ENCODE peak calls at places on chromosomes 7 and 10, in seven cellular contexts. S is mucosa of descending colon, H is foreskin fibroblast, Q is psoas muscle, F is thoracic aorta, X is fibroblast of lung, P is GM12865. V is an unnamed sample.
A peak's percentile ranks its signal among the peaks of the same experiment; 100 is the strongest.

GRCh38 chr10:72625608-72626443 is at the start of gene MICU1:
- DNase-seq in S (peak; percentile 96), H (peak; percentile 98), Q (peak; percentile 96), F (peak; percentile 94), X (peak; percentile 90), P (peak; percentile 95), V (peak; percentile 91)

GRCh38 chr10:70174058-70174741 is 3.9 kb upstream of the SAR1A start:
- DNase-seq in S (no peak), H (no peak), Q (no peak), F (no peak), X (no peak), P (peak; percentile 51), V (no peak)

GRCh38 chr10:132030898-132031463 is 34.8 kb upstream of the JAKMIP3 start:
- DNase-seq in S (no peak), H (no peak), Q (no peak), F (no peak), X (no peak), P (no peak), V (no peak)

GRCh38 chr7:3495957-3496356 is 194.9 kb downstream of the SDK1 start:
- DNase-seq in S (no peak), H (no peak), Q (no peak), F (no peak), X (no peak), P (no peak), V (no peak)

GRCh38 chr10:84026821-84027257 is 112.5 kb upstream of the GHITM start:
- DNase-seq in S (no peak), H (peak; percentile 0), Q (no peak), F (no peak), X (no peak), P (peak; percentile 28), V (peak; percentile 17)

GRCh38 chr10:3172081-3172445 is 519 bp downstream of the PITRM1 start:
- DNase-seq in S (no peak), H (peak; percentile 81), Q (no peak), F (no peak), X (peak; percentile 73), P (no peak), V (no peak)

GRCh38 chr7:47213276-47213675 is 368.6 kb downstream of the TNS3 start:
- DNase-seq in S (no peak), H (no peak), Q (no peak), F (no peak), X (no peak), P (no peak), V (no peak)

GRCh38 chr10:79244841-79245504 is 102.3 kb upstream of the PPIF start:
- DNase-seq in S (no peak), H (no peak), Q (no peak), F (no peak), X (no peak), P (peak; percentile 93), V (peak; percentile 77)

GRCh38 chr10:120949511-120950102 is 98.4 kb downstream of the WDR11 start:
- DNase-seq in S (peak; percentile 44), H (peak; percentile 8), Q (no peak), F (no peak), X (no peak), P (no peak), V (no peak)

GRCh38 chr7:143882611-143883078 is 19.3 kb downstream of the TCAF1 start:
- DNase-seq in S (peak; percentile 66), H (peak; percentile 84), Q (peak; percentile 76), F (no peak), X (peak; percentile 69), P (no peak), V (peak; percentile 49)

GRCh38 chr10:119595715-119596515 is 849 bp downstream of the TIAL1 start:
- DNase-seq in S (peak; percentile 73), H (peak; percentile 68), Q (peak; percentile 52), F (no peak), X (peak; percentile 40), P (peak; percentile 61), V (peak; percentile 52)

GRCh38 chr7:42456756-42457276 is 219.8 kb upstream of the GLI3 start:
- DNase-seq in S (no peak), H (no peak), Q (no peak), F (no peak), X (no peak), P (no peak), V (no peak)

GRCh38 chr10:88115968-88116367 is 252.5 kb downstream of the PTEN start:
- DNase-seq in S (no peak), H (peak; percentile 74), Q (no peak), F (no peak), X (no peak), P (peak; percentile 14), V (no peak)

GRCh38 chr7:131525820-131526219 is 30.6 kb downstream of the PODXL start:
- DNase-seq in S (no peak), H (no peak), Q (no peak), F (no peak), X (no peak), P (no peak), V (no peak)

GRCh38 chr10:75632750-75633462 is 201.5 kb downstream of the LRMDA start:
- DNase-seq in S (no peak), H (no peak), Q (peak; percentile 29), F (no peak), X (peak; percentile 28), P (no peak), V (no peak)

GRCh38 chr7:146216371-146217041 is 99.9 kb downstream of the CNTNAP2 start:
- DNase-seq in S (no peak), H (no peak), Q (no peak), F (no peak), X (peak; percentile 2), P (no peak), V (no peak)

GRCh38 chr10:3926675-3927525 is 141.9 kb upstream of the KLF6 start:
- DNase-seq in S (no peak), H (no peak), Q (no peak), F (no peak), X (peak; percentile 49), P (no peak), V (no peak)

GRCh38 chr10:77431980-77432379 is 205.6 kb downstream of the KCNMA1 start:
- DNase-seq in S (no peak), H (no peak), Q (no peak), F (no peak), X (no peak), P (no peak), V (no peak)
- TF ChIP-seq CTCF in S (no peak), H (no peak), Q (no peak), F (no peak), X (no peak), P (no peak), V (no peak)

GRCh38 chr10:77909021-77909754 is 17.4 kb downstream of the DLG5 start:
- DNase-seq in S (no peak), H (no peak), Q (no peak), F (no peak), X (peak; percentile 26), P (no peak), V (no peak)

GRCh38 chr10:77910524-77911145 is 15.9 kb downstream of the DLG5 start:
- DNase-seq in S (no peak), H (no peak), Q (no peak), F (no peak), X (no peak), P (no peak), V (no peak)

GRCh38 chr10:77906863-77907861 is 19.4 kb downstream of the DLG5 start:
- DNase-seq in S (no peak), H (no peak), Q (no peak), F (no peak), X (no peak), P (no peak), V (no peak)

GRCh38 chr10:77909755-77910375 is 16.7 kb downstream of the DLG5 start:
- DNase-seq in S (peak; percentile 66), H (peak; percentile 80), Q (no peak), F (no peak), X (peak; percentile 70), P (no peak), V (no peak)

DNA sequence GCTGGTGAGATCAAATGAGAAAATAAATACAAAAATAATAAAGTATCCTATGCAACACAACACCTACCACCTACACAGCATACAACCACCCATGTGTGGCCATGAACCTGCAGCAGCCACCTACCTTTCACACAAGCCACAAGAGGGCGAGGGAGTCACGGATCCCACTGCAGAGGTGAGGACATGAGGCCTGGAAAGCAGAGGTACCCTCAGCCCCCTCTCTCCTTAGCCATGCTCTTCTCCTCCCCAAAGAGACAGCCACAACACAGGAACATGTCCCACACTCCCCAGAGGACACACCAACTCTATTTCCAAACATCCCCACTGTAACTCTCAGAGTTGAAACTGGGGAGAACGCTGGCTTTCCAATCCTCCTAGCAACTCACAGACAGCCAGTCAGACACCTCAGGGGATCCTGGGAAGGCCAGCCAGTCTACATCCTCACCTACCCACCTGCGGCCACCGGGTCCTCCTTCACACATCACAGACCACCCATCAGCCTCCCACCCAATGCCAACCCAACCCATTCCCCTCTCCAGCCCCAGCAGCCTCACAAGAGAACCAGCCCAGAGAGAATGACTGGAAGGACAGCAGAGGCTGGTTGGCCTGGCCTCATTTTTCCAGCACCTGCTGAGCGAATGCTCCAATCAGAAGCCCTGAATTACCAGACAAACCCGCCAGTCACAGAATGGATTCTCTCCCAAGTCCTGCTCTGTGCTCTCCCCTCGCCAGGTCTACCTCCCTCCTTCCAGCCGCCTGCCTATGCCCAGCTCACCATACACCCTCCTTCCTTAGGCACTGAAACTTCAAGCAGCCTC is 18.4 kb downstream of the DLG5 start:
- DNase-seq in S (no peak), H (no peak), Q (no peak), F (no peak), X (no peak), P (peak; percentile 46), V (no peak)
- TF ChIP-seq CTCF in S (no peak), H (no peak), Q (peak; percentile 30), F (no peak), X (no peak), P (peak; percentile 36), V (peak; percentile 29)

DNA sequence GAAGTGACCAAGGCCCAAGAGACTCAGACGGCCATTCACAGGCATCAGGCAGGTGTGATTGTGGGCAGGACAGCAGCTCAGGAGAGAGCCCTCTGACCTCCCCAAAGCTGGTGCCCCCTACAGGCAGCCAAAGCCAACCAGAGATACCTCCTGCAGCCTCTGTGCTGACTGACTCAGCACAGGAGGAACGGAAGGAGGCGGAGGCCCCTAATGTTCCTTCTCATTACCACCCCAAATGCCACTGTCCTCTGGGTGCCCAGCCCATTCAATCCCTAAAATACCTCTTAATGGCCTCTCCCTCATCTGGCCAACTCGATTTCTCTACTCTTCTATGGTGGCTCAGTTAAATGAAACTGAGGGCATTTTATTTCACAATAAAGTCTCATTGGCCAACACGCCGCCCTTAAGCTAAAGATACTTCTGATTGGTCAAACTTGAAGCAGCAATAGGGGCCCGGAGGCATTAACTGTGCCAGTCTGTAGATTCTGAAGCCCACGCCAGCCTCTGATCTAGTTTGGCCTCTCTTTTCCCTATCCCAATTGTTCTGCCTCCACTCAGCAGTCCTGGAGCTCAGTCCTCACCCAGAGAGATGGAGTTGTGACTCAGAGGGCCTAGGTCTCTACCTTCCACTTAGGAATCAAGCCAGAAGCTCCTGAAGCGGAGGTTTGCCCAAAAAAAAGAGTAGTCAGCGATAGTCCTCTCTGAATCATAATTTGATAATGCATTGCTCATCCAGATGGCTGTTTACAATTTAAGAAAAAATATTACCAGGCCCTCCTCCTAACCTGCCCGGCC is 1.2 kb downstream of the CYREN start:
- DNase-seq in S (peak; percentile 72), H (peak; percentile 56), Q (peak; percentile 48), F (no peak), X (no peak), P (peak; percentile 91), V (peak; percentile 80)
- TF ChIP-seq CTCF in S (no peak), H (peak; percentile 46), Q (peak; percentile 45), F (peak; percentile 8), X (peak; percentile 25), P (peak; percentile 89), V (peak; percentile 67)

GRCh38 chr7:36987363-36987724 is 263.1 kb upstream of the AOAH start:
- DNase-seq in S (no peak), H (no peak), Q (no peak), F (no peak), X (no peak), P (no peak), V (no peak)
- TF ChIP-seq CTCF in S (no peak), H (no peak), Q (no peak), F (no peak), X (no peak), P (no peak), V (no peak)

GRCh38 chr7:15692621-15693020 is 6.1 kb upstream of the MEOX2 start:
- DNase-seq in S (no peak), H (no peak), Q (no peak), F (no peak), X (no peak), P (no peak), V (no peak)
- TF ChIP-seq CTCF in S (no peak), H (no peak), Q (no peak), F (no peak), X (no peak), P (no peak), V (no peak)

V was measured in GM20000.